ENCODE peak calls at places on chromosomes 11 and 22, in six cellular contexts. Q is stimulated activated naive CD8-positive, alpha-beta T cell treated with anti-CD3 and anti-CD28 coated beads, Interleukin-15, amount 100 ng/mL, for 72 hours; W is HEK293T; K is skeletal muscle cell; A is activated CD4-positive, alpha-beta T cell treated with anti-CD3 and anti-CD28 coated beads, Interleukin-2, amount 50 U/mL, for 1 hour; S is body of pancreas. H is an unnamed sample.

GRCh38 chr11:74366576-74366975 is 31.7 kb downstream of the PGM2L1 start:
- DNase-seq in Q (no peak), W (no peak), K (peak), A (no peak), S (no peak), H (no peak)

GRCh38 chr11:13465909-13466371 is 2.9 kb upstream of the BTBD10 start:
- DNase-seq in Q (no peak), W (peak), K (no peak), A (no peak), S (peak), H (peak)

GRCh38 chr11:134815404-134815803 is 403.4 kb upstream of the B3GAT1 start:
- DNase-seq in Q (no peak), W (no peak), K (no peak), A (no peak), S (no peak), H (no peak)

GRCh38 chr22:48823941-48824340 is 1003.7 kb downstream of the BRD1 start:
- DNase-seq in Q (no peak), W (no peak), K (no peak), A (no peak), S (no peak), H (no peak)

GRCh38 chr22:35540600-35541253 is at the start of gene RASD2:
- DNase-seq in Q (peak), W (peak), K (no peak), A (no peak), S (peak), H (no peak)

GRCh38 chr22:48331691-48332220 is 1495.9 kb downstream of the BRD1 start:
- DNase-seq in Q (no peak), W (no peak), K (no peak), A (no peak), S (no peak), H (no peak)

GRCh38 chr22:47107431-47107830 is 345.0 kb downstream of the TBC1D22A start:
- DNase-seq in Q (no peak), W (no peak), K (peak), A (no peak), S (no peak), H (peak)

GRCh38 chr11:73235236-73235786 is 17.2 kb downstream of the P2RY2 start:
- DNase-seq in Q (no peak), W (no peak), K (no peak), A (no peak), S (no peak), H (no peak)

GRCh38 chr22:36220457-36220921 is 18.8 kb downstream of the APOL2 start:
- DNase-seq in Q (no peak), W (no peak), K (no peak), A (no peak), S (no peak), H (peak)

GRCh38 chr22:44080936-44081853 is 57.1 kb downstream of the PARVB start:
- DNase-seq in Q (peak), W (peak), K (no peak), A (peak), S (peak), H (peak)

GRCh38 chr22:37510046-37510445 is 9.2 kb downstream of the CARD10 start:
- DNase-seq in Q (no peak), W (no peak), K (no peak), A (no peak), S (no peak), H (no peak)

GRCh38 chr11:100190395-100190794 is 496.7 kb upstream of the ARHGAP42 start:
- DNase-seq in Q (no peak), W (no peak), K (no peak), A (no peak), S (no peak), H (no peak)

H was measured in fibroblast of the conjunctiva.